ENCODE peak calls at places on chromosomes 3 and 15, in five cellular contexts. B, G, U, N and X are unnamed samples.

GRCh38 chr15:34297059-34297458 is 40.5 kb downstream of the SLC12A6 start:
- DNase-seq in B (no peak), G (no peak), U (no peak), N (no peak), X (no peak)

GRCh38 chr3:123116116-123116515 is 49.3 kb downstream of the PDIA5 start:
- DNase-seq in B (no peak), G (no peak), U (no peak), N (no peak), X (no peak)

GRCh38 chr3:157103860-157104259 is 56.1 kb downstream of the CCNL1 start:
- DNase-seq in B (no peak), G (no peak), U (no peak), N (no peak), X (no peak)

GRCh38 chr15:51310064-51310463 is 28.3 kb downstream of the CYP19A1 start:
- DNase-seq in B (no peak), G (no peak), U (no peak), N (no peak), X (no peak)

GRCh38 chr3:85560088-85560790 is 601.5 kb downstream of the CADM2 start:
- DNase-seq in B (peak), G (no peak), U (no peak), N (no peak), X (no peak)

GRCh38 chr3:153050978-153051377 is 111.0 kb upstream of the RAP2B start:
- DNase-seq in B (no peak), G (no peak), U (no peak), N (no peak), X (no peak)

GRCh38 chr15:101813803-101814534 is 2.0 kb downstream of the OR4F15 start:
- DNase-seq in B (no peak), G (no peak), U (no peak), N (no peak), X (no peak)

GRCh38 chr3:188972313-188972712 is 199.5 kb upstream of the TPRG1 start:
- DNase-seq in B (no peak), G (no peak), U (peak), N (no peak), X (no peak)

GRCh38 chr3:30518201-30518864 is 88.1 kb upstream of the TGFBR2 start:
- DNase-seq in B (peak), G (peak), U (no peak), N (no peak), X (no peak)

GRCh38 chr3:179811321-179812095 is 158.7 kb downstream of the USP13 start:
- DNase-seq in B (peak), G (no peak), U (peak), N (peak), X (peak)

GRCh38 chr3:142925140-142925539 is 36.3 kb upstream of the PCOLCE2 start:
- DNase-seq in B (no peak), G (no peak), U (no peak), N (no peak), X (no peak)

GRCh38 chr3:105809204-105809893 is 59.5 kb downstream of the CBLB start:
- DNase-seq in B (no peak), G (no peak), U (no peak), N (no peak), X (no peak)

GRCh38 chr3:177538743-177539730 is 341.8 kb upstream of the TBL1XR1 start:
- DNase-seq in B (no peak), G (no peak), U (peak), N (no peak), X (no peak)

GRCh38 chr3:2510746-2511145 is 412.1 kb downstream of the CNTN4 start:
- DNase-seq in B (no peak), G (no peak), U (no peak), N (no peak), X (no peak)

GRCh38 chr3:136624894-136625815 is 127.0 kb downstream of the STAG1 start:
- DNase-seq in B (peak), G (no peak), U (no peak), N (no peak), X (no peak)

GRCh38 chr3:187066228-187066995 is 72.9 kb downstream of the RPL39L start:
- DNase-seq in B (peak), G (no peak), U (no peak), N (no peak), X (no peak)

GRCh38 chr3:188926141-188926540 is 245.6 kb upstream of the TPRG1 start:
- DNase-seq in B (no peak), G (no peak), U (no peak), N (no peak), X (no peak)

GRCh38 chr3:159126261-159127020 is 324.6 kb downstream of the MFSD1 start:
- DNase-seq in B (peak), G (no peak), U (no peak), N (no peak), X (no peak)

GRCh38 chr3:111278961-111279360 is 207.3 kb downstream of the NECTIN3 start:
- DNase-seq in B (no peak), G (no peak), U (no peak), N (no peak), X (no peak)

GRCh38 chr3:116037954-116038911 is 407.1 kb downstream of the LSAMP start:
- DNase-seq in B (no peak), G (no peak), U (no peak), N (no peak), X (no peak)

GRCh38 chr3:195001961-195002861 is 268.7 kb downstream of the XXYLT1 start:
- DNase-seq in B (peak), G (peak), U (peak), N (peak), X (peak)

GRCh38 chr3:29153811-29154210 is 127.1 kb upstream of the RBMS3 start:
- DNase-seq in B (no peak), G (no peak), U (peak), N (no peak), X (no peak)

GRCh38 chr3:171528102-171528501 is 67.9 kb upstream of the TNIK start:
- DNase-seq in B (no peak), G (no peak), U (no peak), N (no peak), X (no peak)

GRCh38 chr15:45199136-45199810 is 11.5 kb upstream of the SHF start:
- DNase-seq in B (no peak), G (no peak), U (peak), N (peak), X (peak)

GRCh38 chr3:130894130-130894872 is 417 bp downstream of the ATP2C1 start:
- DNase-seq in B (peak), G (peak), U (peak), N (peak), X (no peak)

GRCh38 chr3:78123058-78123457 is 1083.2 kb downstream of the ROBO2 start:
- DNase-seq in B (no peak), G (no peak), U (no peak), N (no peak), X (no peak)

GRCh38 chr3:78267235-78267634 is 1227.3 kb downstream of the ROBO2 start:
- DNase-seq in B (no peak), G (no peak), U (no peak), N (no peak), X (no peak)

GRCh38 chr3:31364188-31364587 is 168.5 kb upstream of the STT3B start:
- DNase-seq in B (no peak), G (no peak), U (no peak), N (no peak), X (no peak)

GRCh38 chr3:130866327-130866726 is 27.6 kb upstream of the ATP2C1 start:
- DNase-seq in B (no peak), G (no peak), U (no peak), N (no peak), X (no peak)

GRCh38 chr3:46143951-46144473 is 64.1 kb downstream of the CCR1 start:
- DNase-seq in B (no peak), G (no peak), U (peak), N (no peak), X (no peak)

GRCh38 chr15:26024241-26024640 is 161.1 kb upstream of the ATP10A start:
- DNase-seq in B (no peak), G (no peak), U (no peak), N (no peak), X (no peak)

GRCh38 chr3:107525954-107526305 is 3.2 kb downstream of the BBX start:
- DNase-seq in B (no peak), G (no peak), U (no peak), N (no peak), X (no peak)

GRCh38 chr3:107522510-107523360 is at the start of gene BBX:
- DNase-seq in B (peak), G (peak), U (peak), N (peak), X (peak)

GRCh38 chr3:107523361-107524213 is 825 bp downstream of the BBX start:
- DNase-seq in B (peak), G (peak), U (peak), N (peak), X (no peak)

GRCh38 chr3:107524214-107525100 is 1.7 kb downstream of the BBX start:
- DNase-seq in B (peak), G (peak), U (peak), N (peak), X (no peak)

GRCh38 chr3:107525101-107525953 is 2.6 kb downstream of the BBX start:
- DNase-seq in B (peak), G (no peak), U (peak), N (peak), X (no peak)
- H3K27ac ChIP-seq in B (peak), G (peak), U (peak), N (peak), X (peak)

DNA sequence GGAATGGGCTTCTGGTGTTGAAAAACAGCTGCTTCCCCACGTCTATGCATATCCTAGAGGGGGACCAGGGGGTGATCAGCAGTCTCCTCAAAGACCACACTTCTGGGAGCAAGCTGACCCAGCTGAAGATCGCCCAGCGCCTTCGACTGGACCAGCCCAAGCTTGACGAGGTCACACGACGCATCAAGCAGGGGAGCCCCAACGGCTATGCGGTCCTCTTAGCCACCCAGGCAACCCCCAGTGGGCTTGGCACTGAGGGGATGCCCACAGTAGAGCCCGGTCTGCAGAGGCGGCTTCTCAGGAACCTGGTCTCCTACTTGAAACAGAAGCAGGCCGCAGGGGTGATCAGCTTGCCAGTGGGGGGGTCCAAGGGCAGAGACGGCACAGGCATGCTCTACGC is 2.5 kb downstream of the RBM15B start:
- DNase-seq in B (no peak), G (no peak), U (no peak), N (no peak), X (no peak)
- H3K27ac ChIP-seq in B (no peak), G (no peak), U (no peak), N (no peak), X (no peak)

GRCh38 chr3:172673210-172673679 is 37.6 kb downstream of the NCEH1 start:
- DNase-seq in B (peak), G (peak), U (peak), N (no peak), X (peak)

GRCh38 chr3:172679599-172679998 is 31.3 kb downstream of the NCEH1 start:
- DNase-seq in B (no peak), G (no peak), U (no peak), N (no peak), X (no peak)

GRCh38 chr3:172676208-172676920 is 34.5 kb downstream of the NCEH1 start:
- DNase-seq in B (no peak), G (no peak), U (no peak), N (no peak), X (no peak)

GRCh38 chr3:172678068-172678467 is 32.8 kb downstream of the NCEH1 start:
- DNase-seq in B (no peak), G (no peak), U (no peak), N (no peak), X (no peak)

GRCh38 chr3:172675371-172676193 is 35.3 kb downstream of the NCEH1 start:
- DNase-seq in B (no peak), G (no peak), U (peak), N (no peak), X (peak)
- H3K27ac ChIP-seq in B (no peak), G (no peak), U (no peak), N (no peak), X (peak)

DNA sequence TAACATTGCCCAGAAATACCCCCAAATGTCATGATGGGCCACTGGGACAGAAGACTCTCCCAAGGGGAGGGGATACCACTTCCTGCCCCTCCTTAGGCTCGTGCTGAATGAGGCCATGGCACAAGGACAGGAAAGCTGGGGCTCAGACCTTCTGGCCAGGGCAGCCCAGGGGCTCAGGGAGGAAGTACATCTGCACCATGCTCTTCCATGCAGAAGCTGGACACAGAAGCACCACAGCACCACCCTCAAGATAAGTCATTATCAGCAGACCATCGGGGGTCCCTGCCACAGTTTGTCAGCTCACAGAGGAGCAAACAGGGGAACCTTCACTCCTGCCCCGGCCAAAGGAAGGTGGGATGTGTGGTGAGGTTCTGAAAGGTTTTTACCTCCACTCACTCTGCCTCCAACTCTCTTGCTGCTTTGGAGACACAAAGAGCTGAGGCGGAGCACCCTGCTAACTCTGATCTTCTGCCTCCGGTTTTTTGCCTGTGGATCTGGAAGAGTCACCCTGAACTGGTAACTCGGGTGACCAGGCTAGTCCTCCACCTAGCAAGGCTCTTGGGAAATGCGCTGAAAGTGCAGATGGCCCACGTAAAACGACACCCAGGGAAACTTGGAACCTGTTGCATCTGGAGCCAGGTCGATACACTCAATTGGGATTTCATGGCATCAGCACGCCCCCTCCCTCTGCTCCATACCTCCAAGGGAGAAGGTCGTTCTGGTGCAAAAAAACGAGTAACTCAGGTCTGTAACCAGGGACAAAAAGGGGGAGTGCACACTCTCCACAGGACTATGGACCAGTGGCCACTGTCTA is 8.3 kb downstream of the BMF start:
- DNase-seq in B (peak), G (no peak), U (no peak), N (no peak), X (no peak)
- H3K27ac ChIP-seq in B (peak), G (peak), U (peak), N (no peak), X (peak)